ENCODE peak calls at places on chromosomes 16 and 17, in six cellular contexts. One of them, this sample, is unnamed.

GRCh38 chr17:75909051-75909811 is 4.5 kb upstream of the MRPL38 start:
- DNase-seq in AG04449: no peak
- DNase-seq in thyroid gland: peak
- DNase-seq in body of pancreas: peak
- DNase-seq in CD8-positive, alpha-beta T cell: no peak
- DNase-seq in tibial artery: no peak
- DNase-seq in this sample: no peak

GRCh38 chr17:10192963-10193362 is 5.4 kb downstream of the GAS7 start:
- DNase-seq in AG04449: peak
- DNase-seq in thyroid gland: no peak
- DNase-seq in body of pancreas: no peak
- DNase-seq in CD8-positive, alpha-beta T cell: no peak
- DNase-seq in tibial artery: no peak
- DNase-seq in this sample: peak

GRCh38 chr17:44349553-44350070 is 4.5 kb downstream of the GRN start:
- DNase-seq in AG04449: no peak
- DNase-seq in thyroid gland: no peak
- DNase-seq in body of pancreas: no peak
- DNase-seq in CD8-positive, alpha-beta T cell: no peak
- DNase-seq in tibial artery: no peak
- DNase-seq in this sample: no peak

GRCh38 chr17:69764137-69764536 is 310.9 kb upstream of the KCNJ16 start:
- DNase-seq in AG04449: no peak
- DNase-seq in thyroid gland: no peak
- DNase-seq in body of pancreas: no peak
- DNase-seq in CD8-positive, alpha-beta T cell: no peak
- DNase-seq in tibial artery: no peak
- DNase-seq in this sample: no peak

GRCh38 chr16:81601008-81601428 is 156.4 kb downstream of the CMIP start:
- DNase-seq in AG04449: no peak
- DNase-seq in thyroid gland: no peak
- DNase-seq in body of pancreas: no peak
- DNase-seq in CD8-positive, alpha-beta T cell: no peak
- DNase-seq in tibial artery: peak
- DNase-seq in this sample: peak

GRCh38 chr17:50198026-50198669 is 3.3 kb downstream of the COL1A1 start:
- DNase-seq in AG04449: no peak
- DNase-seq in thyroid gland: peak
- DNase-seq in body of pancreas: peak
- DNase-seq in CD8-positive, alpha-beta T cell: peak
- DNase-seq in tibial artery: peak
- DNase-seq in this sample: no peak

GRCh38 chr17:67633751-67634191 is 84.0 kb upstream of the NOL11 start:
- DNase-seq in AG04449: no peak
- DNase-seq in thyroid gland: peak
- DNase-seq in body of pancreas: no peak
- DNase-seq in CD8-positive, alpha-beta T cell: no peak
- DNase-seq in tibial artery: no peak
- DNase-seq in this sample: no peak

GRCh38 chr17:19387921-19388521 is 1.0 kb upstream of the MFAP4 start:
- DNase-seq in AG04449: no peak
- DNase-seq in thyroid gland: peak
- DNase-seq in body of pancreas: peak
- DNase-seq in CD8-positive, alpha-beta T cell: no peak
- DNase-seq in tibial artery: no peak
- DNase-seq in this sample: no peak

GRCh38 chr16:26992661-26993365 is 73.9 kb upstream of the C16orf82 start:
- DNase-seq in AG04449: no peak
- DNase-seq in thyroid gland: no peak
- DNase-seq in body of pancreas: no peak
- DNase-seq in CD8-positive, alpha-beta T cell: no peak
- DNase-seq in tibial artery: no peak
- DNase-seq in this sample: no peak

DNA sequence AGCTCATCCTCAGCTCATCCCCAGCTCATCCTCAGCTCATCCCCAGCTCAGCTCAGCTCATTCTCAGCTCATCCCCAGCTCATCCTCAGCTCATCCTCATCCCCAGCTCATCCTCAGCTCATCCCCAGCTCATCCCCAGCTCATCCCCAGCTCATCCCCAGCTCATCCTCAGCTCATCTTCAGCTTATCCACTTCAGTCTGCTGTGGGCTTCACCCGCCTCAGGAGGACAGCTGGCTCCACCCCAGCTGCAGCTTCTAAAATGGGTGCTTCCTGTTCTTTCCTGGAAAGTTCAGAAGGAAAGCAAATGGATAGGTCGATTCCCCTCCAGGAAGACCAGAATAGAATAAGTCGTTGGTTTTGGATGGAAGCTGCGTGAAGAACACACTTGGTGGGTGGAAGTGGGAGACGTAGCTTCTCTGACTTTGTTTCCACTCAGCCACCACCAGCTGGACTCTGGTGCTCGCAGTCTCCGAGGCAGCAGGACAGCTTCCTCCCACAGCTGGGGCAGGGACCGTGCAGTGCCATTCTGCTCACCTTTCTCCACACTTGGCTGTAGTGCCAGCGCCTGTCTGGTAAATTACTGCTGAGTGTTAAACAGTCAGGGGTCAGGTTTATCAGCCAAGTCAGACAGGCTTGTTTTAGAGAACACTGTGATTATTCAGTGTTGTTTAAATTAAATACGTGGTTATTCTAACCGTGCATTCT is 61.2 kb upstream of the CHMP6 start:
- DNase-seq in AG04449: no peak
- DNase-seq in thyroid gland: no peak
- DNase-seq in body of pancreas: no peak
- DNase-seq in CD8-positive, alpha-beta T cell: no peak
- DNase-seq in tibial artery: peak
- DNase-seq in this sample: no peak
- TF ChIP-seq CTCF in AG04449: no peak
- TF ChIP-seq CTCF in thyroid gland: no peak
- TF ChIP-seq CTCF in body of pancreas: no peak
- TF ChIP-seq CTCF in CD8-positive, alpha-beta T cell: no peak
- TF ChIP-seq CTCF in tibial artery: no peak
- TF ChIP-seq CTCF in this sample: no peak

GRCh38 chr16:12046651-12047050 is 70.1 kb downstream of the SNX29 start:
- DNase-seq in AG04449: no peak
- DNase-seq in thyroid gland: no peak
- DNase-seq in body of pancreas: no peak
- DNase-seq in CD8-positive, alpha-beta T cell: no peak
- DNase-seq in tibial artery: no peak
- DNase-seq in this sample: no peak
- H3K4me3 ChIP-seq in AG04449: no peak
- H3K4me3 ChIP-seq in thyroid gland: no peak
- H3K4me3 ChIP-seq in body of pancreas: no peak
- H3K4me3 ChIP-seq in CD8-positive, alpha-beta T cell: no peak
- H3K4me3 ChIP-seq in tibial artery: no peak
- H3K4me3 ChIP-seq in this sample: no peak

GRCh38 chr16:48901712-48902374 is 291.9 kb upstream of the N4BP1 start:
- DNase-seq in AG04449: no peak
- DNase-seq in thyroid gland: no peak
- DNase-seq in body of pancreas: no peak
- DNase-seq in CD8-positive, alpha-beta T cell: no peak
- DNase-seq in tibial artery: peak
- DNase-seq in this sample: no peak
- TF ChIP-seq CTCF in AG04449: peak
- TF ChIP-seq CTCF in thyroid gland: no peak
- TF ChIP-seq CTCF in body of pancreas: no peak
- TF ChIP-seq CTCF in CD8-positive, alpha-beta T cell: no peak
- TF ChIP-seq CTCF in tibial artery: no peak
- TF ChIP-seq CTCF in this sample: no peak

GRCh38 chr16:567362-568256 is 804 bp downstream of the NHLRC4 start:
- DNase-seq in AG04449: no peak
- DNase-seq in thyroid gland: no peak
- DNase-seq in body of pancreas: no peak
- DNase-seq in CD8-positive, alpha-beta T cell: no peak
- DNase-seq in tibial artery: no peak
- DNase-seq in this sample: no peak

GRCh38 chr16:569445-570254 is at the start of gene PIGQ:
- DNase-seq in AG04449: no peak
- DNase-seq in thyroid gland: peak
- DNase-seq in body of pancreas: peak
- DNase-seq in CD8-positive, alpha-beta T cell: peak
- DNase-seq in tibial artery: peak
- DNase-seq in this sample: no peak

GRCh38 chr16:566475-567361 is at the start of gene NHLRC4:
- DNase-seq in AG04449: no peak
- DNase-seq in thyroid gland: peak
- DNase-seq in body of pancreas: peak
- DNase-seq in CD8-positive, alpha-beta T cell: peak
- DNase-seq in tibial artery: peak
- DNase-seq in this sample: no peak

GRCh38 chr16:565420-566330 is 1.1 kb upstream of the NHLRC4 start:
- DNase-seq in AG04449: no peak
- DNase-seq in thyroid gland: no peak
- DNase-seq in body of pancreas: no peak
- DNase-seq in CD8-positive, alpha-beta T cell: no peak
- DNase-seq in tibial artery: no peak
- DNase-seq in this sample: no peak

DNA sequence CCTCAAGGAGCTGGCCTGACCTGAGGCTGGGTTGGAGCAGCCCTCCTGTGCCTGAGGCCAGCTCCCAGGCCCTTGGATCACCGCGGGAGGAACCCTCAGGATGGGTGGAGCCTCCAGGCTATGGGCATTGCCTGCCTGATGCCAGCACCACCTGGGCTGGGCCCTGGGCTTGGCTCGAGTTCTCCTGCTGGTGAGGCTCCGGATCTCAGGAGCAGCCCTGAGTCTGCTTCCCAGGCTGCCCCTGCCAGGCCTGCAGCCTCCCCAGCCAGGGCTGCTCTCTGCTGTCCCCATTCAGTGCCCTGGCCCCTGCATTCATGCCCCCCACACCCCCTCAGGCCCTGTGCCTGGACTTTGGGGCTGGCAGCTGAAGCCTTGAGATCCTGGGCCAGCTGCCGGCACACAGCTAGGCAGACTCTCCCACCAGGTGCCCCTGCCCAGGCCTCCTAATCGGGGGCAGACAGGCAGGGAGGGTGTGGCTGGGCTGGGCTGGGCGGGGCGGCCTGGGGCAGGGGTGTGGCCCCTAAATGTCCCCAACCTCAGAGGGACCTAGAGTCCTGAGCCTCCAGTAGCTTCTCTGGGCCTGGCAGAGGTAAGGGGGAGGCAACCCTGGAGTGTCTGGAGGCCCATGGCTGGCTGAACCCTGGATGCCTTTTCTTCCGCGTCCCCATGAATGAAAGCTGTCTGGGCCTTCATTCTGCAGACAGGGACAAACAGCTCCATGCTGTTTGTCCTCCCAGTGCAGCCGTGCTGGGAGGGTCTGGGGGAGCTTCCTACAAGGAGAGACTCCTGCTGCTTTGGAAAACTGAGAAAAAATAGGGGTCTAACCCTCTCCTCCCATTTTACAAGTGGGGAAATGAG is 1.1 kb upstream of the PIGQ start:
- DNase-seq in AG04449: no peak
- DNase-seq in thyroid gland: no peak
- DNase-seq in body of pancreas: no peak
- DNase-seq in CD8-positive, alpha-beta T cell: no peak
- DNase-seq in tibial artery: no peak
- DNase-seq in this sample: no peak
- H3K4me3 ChIP-seq in AG04449: peak
- H3K4me3 ChIP-seq in thyroid gland: no peak
- H3K4me3 ChIP-seq in body of pancreas: no peak
- H3K4me3 ChIP-seq in CD8-positive, alpha-beta T cell: peak
- H3K4me3 ChIP-seq in tibial artery: peak
- H3K4me3 ChIP-seq in this sample: no peak

GRCh38 chr16:25108054-25108453 is 3.5 kb upstream of the LCMT1 start:
- DNase-seq in AG04449: no peak
- DNase-seq in thyroid gland: no peak
- DNase-seq in body of pancreas: no peak
- DNase-seq in CD8-positive, alpha-beta T cell: peak
- DNase-seq in tibial artery: no peak
- DNase-seq in this sample: no peak
- TF ChIP-seq CTCF in AG04449: no peak
- TF ChIP-seq CTCF in thyroid gland: no peak
- TF ChIP-seq CTCF in body of pancreas: no peak
- TF ChIP-seq CTCF in CD8-positive, alpha-beta T cell: peak
- TF ChIP-seq CTCF in tibial artery: no peak
- TF ChIP-seq CTCF in this sample: peak

DNA sequence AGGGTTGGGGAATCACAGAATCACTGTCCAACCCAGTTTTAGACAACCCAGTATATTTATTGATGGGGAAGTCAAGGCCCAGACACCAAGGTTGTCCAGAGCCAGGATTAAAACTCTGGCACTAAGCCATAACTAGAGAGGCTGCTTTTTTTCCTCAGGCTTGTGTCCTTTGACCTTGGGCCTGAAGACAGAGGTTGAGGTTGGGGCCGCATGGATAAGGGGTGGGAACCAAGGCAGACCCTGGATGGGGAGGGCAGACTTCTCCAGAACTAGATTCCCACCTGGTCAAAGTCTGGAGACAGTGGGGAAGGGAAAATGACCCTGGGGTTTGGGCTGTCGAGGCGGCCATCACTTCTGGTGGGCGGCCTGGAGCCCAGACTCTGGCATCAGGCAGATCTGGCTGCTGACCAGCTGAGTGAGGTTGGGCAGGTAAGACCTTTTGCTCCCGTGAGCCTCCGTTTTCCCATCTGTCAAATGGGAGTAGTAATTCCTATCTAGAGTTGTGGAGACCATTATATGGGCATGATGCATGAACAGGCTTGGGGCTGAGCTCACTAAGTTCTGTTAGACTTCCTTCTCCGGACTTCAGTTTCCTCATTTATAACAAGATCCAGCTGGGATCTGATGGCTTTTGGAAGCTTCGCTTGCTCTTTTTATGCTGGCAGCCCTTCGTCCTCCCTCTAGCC is 17.9 kb downstream of the IGFBP4 start:
- DNase-seq in AG04449: no peak
- DNase-seq in thyroid gland: no peak
- DNase-seq in body of pancreas: no peak
- DNase-seq in CD8-positive, alpha-beta T cell: no peak
- DNase-seq in tibial artery: no peak
- DNase-seq in this sample: no peak
- H3K4me3 ChIP-seq in AG04449: no peak
- H3K4me3 ChIP-seq in thyroid gland: no peak
- H3K4me3 ChIP-seq in body of pancreas: no peak
- H3K4me3 ChIP-seq in CD8-positive, alpha-beta T cell: no peak
- H3K4me3 ChIP-seq in tibial artery: no peak
- H3K4me3 ChIP-seq in this sample: no peak

GRCh38 chr17:77231076-77231871 is 90.5 kb downstream of the SEC14L1 start:
- DNase-seq in AG04449: no peak
- DNase-seq in thyroid gland: no peak
- DNase-seq in body of pancreas: no peak
- DNase-seq in CD8-positive, alpha-beta T cell: no peak
- DNase-seq in tibial artery: no peak
- DNase-seq in this sample: no peak

GRCh38 chr17:77235370-77236080 is 94.8 kb downstream of the SEC14L1 start:
- DNase-seq in AG04449: peak
- DNase-seq in thyroid gland: peak
- DNase-seq in body of pancreas: no peak
- DNase-seq in CD8-positive, alpha-beta T cell: peak
- DNase-seq in tibial artery: no peak
- DNase-seq in this sample: no peak

GRCh38 chr17:77233127-77233526 is 92.4 kb downstream of the SEC14L1 start:
- DNase-seq in AG04449: no peak
- DNase-seq in thyroid gland: no peak
- DNase-seq in body of pancreas: no peak
- DNase-seq in CD8-positive, alpha-beta T cell: no peak
- DNase-seq in tibial artery: no peak
- DNase-seq in this sample: no peak

GRCh38 chr17:77234695-77235094 is 93.9 kb downstream of the SEC14L1 start:
- DNase-seq in AG04449: no peak
- DNase-seq in thyroid gland: no peak
- DNase-seq in body of pancreas: no peak
- DNase-seq in CD8-positive, alpha-beta T cell: no peak
- DNase-seq in tibial artery: no peak
- DNase-seq in this sample: no peak

GRCh38 chr17:77233635-77234334 is 93.0 kb downstream of the SEC14L1 start:
- DNase-seq in AG04449: no peak
- DNase-seq in thyroid gland: peak
- DNase-seq in body of pancreas: no peak
- DNase-seq in CD8-positive, alpha-beta T cell: no peak
- DNase-seq in tibial artery: no peak
- DNase-seq in this sample: no peak
- TF ChIP-seq CTCF in AG04449: no peak
- TF ChIP-seq CTCF in thyroid gland: no peak
- TF ChIP-seq CTCF in body of pancreas: no peak
- TF ChIP-seq CTCF in CD8-positive, alpha-beta T cell: no peak
- TF ChIP-seq CTCF in tibial artery: no peak
- TF ChIP-seq CTCF in this sample: no peak